ENCODE peak calls at places on chromosomes 1 and 21, in five cellular contexts. S is OCI-M1; X is NCI-H446; Y is stimulated activated CD4-positive, alpha-beta T cell treated with anti-CD3 and anti-CD28 coated beads, Interleukin-2, amount 100 ng/mL, for 48 hours; J is activated CD4-positive, alpha-beta T cell treated with anti-CD3 and anti-CD28 coated beads for 24 hours. L is an unnamed sample.

GRCh38 chr1:227449051-227449450 is 114.3 kb upstream of the ZNF678 start:
- DNase-seq in J (no peak), X (no peak), Y (peak; percentile 17), S (peak; percentile 85), L (no peak)

GRCh38 chr1:197304626-197305200 is 36.7 kb downstream of the CRB1 start:
- DNase-seq in Y (no peak), J (no peak), S (no peak), X (no peak), L (no peak)

GRCh38 chr1:225454733-225455132 is 26.9 kb upstream of the LBR start:
- DNase-seq in Y (peak; percentile 71), J (peak; percentile 61), X (no peak), S (no peak), L (no peak)

GRCh38 chr1:21084111-21084510 is 92.6 kb downstream of the EIF4G3 start:
- DNase-seq in J (no peak), S (no peak), Y (no peak), X (no peak), L (no peak)

GRCh38 chr1:21775985-21776562 is 6.9 kb downstream of the USP48 start:
- DNase-seq in Y (no peak), X (no peak), S (peak; percentile 48), J (no peak), L (no peak)

GRCh38 chr1:109821221-109821669 is 57.5 kb upstream of the EPS8L3 start:
- DNase-seq in J (no peak), S (peak; percentile 66), Y (no peak), X (no peak), L (peak; percentile 95)

GRCh38 chr1:190098107-190098506 is 379.6 kb downstream of the BRINP3 start:
- DNase-seq in X (no peak), S (no peak), J (no peak), Y (no peak), L (no peak)

GRCh38 chr1:65524931-65525296 is 104.4 kb downstream of the LEPR start:
- DNase-seq in J (no peak), S (peak; percentile 74), Y (no peak), X (no peak), L (no peak)

GRCh38 chr1:149962039-149962647 is 25.5 kb upstream of the MTMR11 start:
- DNase-seq in S (peak; percentile 92), Y (peak; percentile 40), J (no peak), X (peak; percentile 63), L (no peak)

GRCh38 chr1:1157914-1158710 is 15.6 kb upstream of the TTLL10 start:
- DNase-seq in X (no peak), S (peak; percentile 49), Y (no peak), J (no peak), L (no peak)

GRCh38 chr1:214404571-214405213 is 123.7 kb downstream of the SMYD2 start:
- DNase-seq in J (no peak), Y (no peak), X (no peak), S (no peak), L (no peak)

GRCh38 chr1:172325562-172325961 is 94.9 kb upstream of the C1orf105 start:
- DNase-seq in J (no peak), Y (no peak), X (no peak), S (no peak), L (no peak)

GRCh38 chr1:58331156-58331555 is 215.4 kb downstream of the OMA1 start:
- DNase-seq in S (no peak), J (no peak), X (no peak), Y (no peak), L (no peak)

GRCh38 chr21:42703173-42703908 is 49.9 kb downstream of the PDE9A start:
- DNase-seq in J (no peak), Y (no peak), X (no peak), S (no peak), L (no peak)

GRCh38 chr1:6864166-6864565 is 78.9 kb downstream of the CAMTA1 start:
- DNase-seq in S (no peak), Y (no peak), X (no peak), J (no peak), L (no peak)

GRCh38 chr1:75503221-75503974 is 107.5 kb downstream of the SLC44A5 start:
- DNase-seq in J (no peak), Y (no peak), S (peak; percentile 39), X (no peak), L (no peak)

GRCh38 chr1:110233861-110234260 is 23.7 kb downstream of the KCNC4 start:
- DNase-seq in S (no peak), X (peak; percentile 76), Y (no peak), J (no peak), L (no peak)